ENCODE peak calls at places on chromosomes 5 and 9, in four cellular contexts. C is hepatocyte, H is PC-3, U is fibroblast of lung. M is an unnamed sample.

GRCh38 chr5:128905225-128906110 is 59.8 kb upstream of the SLC27A6 start:
- DNase-seq in U (peak), H (peak), C (peak), M (peak)

GRCh38 chr5:40446910-40447309 is 232.8 kb upstream of the PTGER4 start:
- DNase-seq in H (peak), C (peak), U (peak), M (peak)

GRCh38 chr9:81320909-81321482 is 368.4 kb downstream of the TLE1 start:
- DNase-seq in C (no peak), H (no peak), U (no peak), M (no peak)

GRCh38 chr5:10018211-10018610 is 231.5 kb downstream of the ATPSCKMT start:
- DNase-seq in H (peak), U (no peak), C (no peak), M (no peak)

GRCh38 chr5:74950836-74951515 is 84.8 kb upstream of the FAM169A start:
- DNase-seq in C (no peak), H (no peak), U (no peak), M (no peak)

GRCh38 chr5:66239034-66239433 is 94.9 kb downstream of the SREK1 start:
- DNase-seq in U (no peak), H (peak), C (no peak), M (peak)

GRCh38 chr9:123927625-123928308 is 2.2 kb downstream of the DENND1A start:
- DNase-seq in C (peak), U (peak), H (peak), M (no peak)

GRCh38 chr5:125274938-125275759 is 528.7 kb upstream of the ZNF608 start:
- DNase-seq in U (peak), C (no peak), H (peak), M (no peak)

GRCh38 chr5:23466401-23466886 is 41.0 kb upstream of the PRDM9 start:
- DNase-seq in U (peak), H (peak), C (peak), M (peak)

GRCh38 chr9:126528111-126528510 is 85.6 kb upstream of the LMX1B start:
- DNase-seq in H (no peak), C (no peak), U (no peak), M (no peak)

GRCh38 chr9:13491493-13492424 is 212.3 kb upstream of the MPDZ start:
- DNase-seq in H (no peak), U (no peak), C (no peak), M (peak)

GRCh38 chr5:164498393-164498792 is 993.0 kb downstream of the MAT2B start:
- DNase-seq in C (no peak), H (no peak), U (no peak), M (no peak)

GRCh38 chr9:83451308-83451707 is 86.9 kb downstream of the FRMD3 start:
- DNase-seq in H (peak), C (no peak), U (no peak), M (peak)

GRCh38 chr9:1951446-1951845 is 63.7 kb upstream of the SMARCA2 start:
- DNase-seq in C (no peak), H (no peak), U (no peak), M (no peak)

GRCh38 chr5:136994154-136994553 is 505.0 kb downstream of the SPOCK1 start:
- DNase-seq in H (no peak), C (no peak), U (no peak), M (no peak)

GRCh38 chr5:147805030-147805454 is 22.5 kb upstream of the JAKMIP2 start:
- DNase-seq in C (no peak), H (no peak), U (peak), M (no peak)

GRCh38 chr9:130172161-130172857 is at the start of gene NCS1:
- DNase-seq in C (peak), U (peak), H (peak), M (peak)

GRCh38 chr5:66010476-66010875 is 84.1 kb downstream of the ERBIN start:
- DNase-seq in C (no peak), U (peak), H (peak), M (peak)

GRCh38 chr5:177478711-177479646 is 5.5 kb upstream of the DBN1 start:
- DNase-seq in U (peak), H (no peak), C (peak), M (no peak)

GRCh38 chr5:56633950-56634349 is 181.4 kb upstream of the MAP3K1 start:
- DNase-seq in U (no peak), H (no peak), C (no peak), M (no peak)

GRCh38 chr9:103242025-103242424 is 246.9 kb downstream of the CYLC2 start:
- DNase-seq in H (peak), C (peak), U (no peak), M (peak)

GRCh38 chr5:138370537-138370936 is 18.1 kb downstream of the KDM3B start:
- DNase-seq in U (peak), H (no peak), C (no peak), M (no peak)

GRCh38 chr9:135408676-135409254 is 70.8 kb upstream of the PPP1R26 start:
- DNase-seq in U (no peak), C (no peak), H (no peak), M (no peak)

GRCh38 chr5:112219000-112219399 is 200.1 kb downstream of the EPB41L4A start:
- DNase-seq in C (no peak), H (no peak), U (no peak), M (no peak)

GRCh38 chr9:30089428-30089827 is 2295.0 kb upstream of the ACO1 start:
- DNase-seq in C (no peak), H (no peak), U (no peak), M (no peak)

GRCh38 chr9:17636359-17636758 is 57.5 kb downstream of the SH3GL2 start:
- DNase-seq in U (no peak), H (no peak), C (no peak), M (no peak)

GRCh38 chr9:13088734-13089427 is 190.6 kb downstream of the MPDZ start:
- DNase-seq in C (peak), H (peak), U (peak), M (peak)

GRCh38 chr5:97560176-97560993 is 377.3 kb upstream of the RIOK2 start:
- DNase-seq in H (no peak), C (no peak), U (no peak), M (peak)

GRCh38 chr5:137296213-137296702 is 202.9 kb downstream of the SPOCK1 start:
- DNase-seq in C (no peak), H (peak), U (no peak), M (no peak)

GRCh38 chr5:165029471-165029870 is 1524.1 kb downstream of the MAT2B start:
- DNase-seq in H (no peak), C (peak), U (peak), M (no peak)

GRCh38 chr5:8993031-8993430 is 552.8 kb downstream of the SEMA5A start:
- DNase-seq in C (peak), H (peak), U (peak), M (peak)

GRCh38 chr5:134561871-134562296 is 36.4 kb downstream of the JADE2 start:
- DNase-seq in U (peak), H (peak), C (no peak), M (no peak)

GRCh38 chr5:98492258-98492657 is 281.2 kb upstream of the RGMB start:
- DNase-seq in U (no peak), H (peak), C (no peak), M (peak)

GRCh38 chr9:33163433-33164137 is 3.6 kb downstream of the B4GALT1 start:
- DNase-seq in H (no peak), U (no peak), C (no peak), M (no peak)

GRCh38 chr9:33161011-33161588 is 6.0 kb downstream of the B4GALT1 start:
- DNase-seq in H (peak), C (peak), U (peak), M (peak)

GRCh38 chr9:33164138-33164809 is 2.9 kb downstream of the B4GALT1 start:
- DNase-seq in H (no peak), C (no peak), U (no peak), M (no peak)

GRCh38 chr9:33161589-33162132 is 5.5 kb downstream of the B4GALT1 start:
- DNase-seq in C (peak), U (no peak), H (peak), M (peak)

DNA sequence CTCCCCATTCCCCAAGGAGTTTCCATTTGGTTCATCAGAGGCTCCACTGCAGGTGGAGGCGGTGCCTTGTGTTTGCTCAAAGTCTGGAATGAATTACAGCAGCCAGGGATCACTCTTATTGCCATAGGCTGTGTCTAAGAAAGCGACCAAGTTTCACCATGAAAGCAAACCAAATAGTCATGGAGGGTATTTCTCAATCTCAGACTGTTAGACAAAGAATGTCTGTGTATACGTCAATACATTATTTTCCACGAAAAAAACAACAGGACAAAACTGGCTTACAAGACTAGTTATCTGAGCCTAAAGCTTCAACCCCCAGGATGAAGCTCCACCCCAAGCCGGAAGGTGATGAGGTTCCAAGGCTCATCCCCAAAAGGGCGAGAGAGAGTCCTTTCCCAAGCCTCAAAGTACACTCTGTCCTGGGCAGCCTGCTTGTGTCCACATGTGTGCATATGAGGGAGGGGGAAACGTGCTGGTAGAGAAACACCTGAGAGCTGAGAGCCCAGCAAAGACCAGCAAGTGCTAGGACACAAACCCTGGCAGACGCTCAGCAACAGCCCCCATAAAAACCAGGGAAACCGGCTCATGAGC is 4.3 kb downstream of the B4GALT1 start:
- DNase-seq in H (peak), C (peak), U (peak), M (peak)
- H3K4me3 ChIP-seq in H (peak), C (no peak), U (no peak), M (peak)

DNA sequence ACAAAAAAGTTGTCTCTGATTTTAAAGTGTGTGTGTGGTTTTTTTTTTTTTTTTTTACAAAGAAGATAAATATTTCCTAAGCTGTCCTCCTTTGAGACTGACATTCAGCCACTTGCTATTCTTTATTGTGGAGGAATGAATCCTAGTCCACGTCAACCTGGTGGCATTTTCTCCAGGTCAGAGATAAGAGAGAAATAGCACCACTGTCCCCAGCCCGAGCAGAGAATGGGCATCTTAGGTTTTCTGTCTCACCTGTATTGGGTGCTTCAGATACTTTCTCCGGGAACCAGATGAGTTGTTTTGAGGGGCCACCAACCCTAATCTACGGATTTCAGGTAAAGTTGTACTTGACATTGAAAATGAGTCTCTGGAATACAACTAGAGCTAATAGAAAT is 1.4 kb downstream of the ITGA2 start:
- DNase-seq in C (no peak), H (no peak), U (no peak), M (no peak)
- TF ChIP-seq EZH2 in C (no peak), H (no peak), U (no peak), M (no peak)

DNA sequence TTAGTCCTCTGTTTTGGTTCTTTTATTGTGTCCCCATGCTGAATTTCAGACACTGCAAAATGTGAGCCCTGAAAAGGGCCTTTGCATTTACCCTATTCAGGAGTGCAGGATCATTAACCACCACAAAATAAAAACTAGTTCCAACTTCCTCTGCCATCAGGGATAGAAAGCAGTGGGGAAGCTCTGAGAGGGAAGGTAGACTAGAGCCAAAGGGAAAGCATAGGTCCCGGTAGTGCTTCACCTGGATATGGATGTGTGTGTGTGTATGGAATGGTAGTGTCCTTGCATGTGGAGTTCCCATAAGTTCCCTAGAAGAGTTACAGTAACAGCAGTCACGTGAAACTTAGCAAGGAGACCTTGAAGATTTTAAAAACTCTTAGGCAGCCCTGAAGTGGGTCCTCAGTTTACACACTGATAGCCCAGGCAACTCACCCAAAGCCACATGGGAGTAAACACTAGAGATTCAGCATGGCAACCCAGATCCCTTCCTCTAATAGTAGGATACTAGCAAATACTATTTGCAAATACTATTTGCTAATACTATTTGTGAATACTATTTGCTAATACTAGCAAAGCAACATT is 70.2 kb upstream of the IFNE start:
- DNase-seq in C (no peak), H (no peak), U (peak), M (no peak)
- H3K27ac ChIP-seq in C (no peak), H (peak), U (peak), M (peak)

DNA sequence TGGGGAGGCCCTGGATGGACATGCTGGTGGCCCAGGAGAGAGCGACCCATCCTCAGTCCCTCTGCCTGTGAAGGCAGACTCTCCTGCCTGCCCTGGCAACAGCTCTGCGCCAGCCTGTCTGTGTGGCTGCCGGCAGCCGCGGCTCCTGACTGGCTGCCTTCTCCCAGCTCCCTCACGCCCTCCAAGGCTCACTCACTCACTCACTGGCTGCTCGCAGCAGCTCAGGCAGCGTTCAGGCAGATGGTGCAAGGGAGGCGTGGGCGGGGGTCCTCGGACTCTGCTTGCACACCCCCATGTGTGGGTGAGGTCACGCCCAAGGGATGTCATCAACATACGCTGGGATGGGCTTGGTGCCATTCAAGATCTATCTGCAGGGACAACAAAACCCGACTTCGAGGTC is 66.6 kb downstream of the DAB2IP start:
- DNase-seq in C (no peak), U (peak), H (no peak), M (peak)
- H3K4me3 ChIP-seq in C (no peak), U (no peak), H (no peak), M (no peak)

DNA sequence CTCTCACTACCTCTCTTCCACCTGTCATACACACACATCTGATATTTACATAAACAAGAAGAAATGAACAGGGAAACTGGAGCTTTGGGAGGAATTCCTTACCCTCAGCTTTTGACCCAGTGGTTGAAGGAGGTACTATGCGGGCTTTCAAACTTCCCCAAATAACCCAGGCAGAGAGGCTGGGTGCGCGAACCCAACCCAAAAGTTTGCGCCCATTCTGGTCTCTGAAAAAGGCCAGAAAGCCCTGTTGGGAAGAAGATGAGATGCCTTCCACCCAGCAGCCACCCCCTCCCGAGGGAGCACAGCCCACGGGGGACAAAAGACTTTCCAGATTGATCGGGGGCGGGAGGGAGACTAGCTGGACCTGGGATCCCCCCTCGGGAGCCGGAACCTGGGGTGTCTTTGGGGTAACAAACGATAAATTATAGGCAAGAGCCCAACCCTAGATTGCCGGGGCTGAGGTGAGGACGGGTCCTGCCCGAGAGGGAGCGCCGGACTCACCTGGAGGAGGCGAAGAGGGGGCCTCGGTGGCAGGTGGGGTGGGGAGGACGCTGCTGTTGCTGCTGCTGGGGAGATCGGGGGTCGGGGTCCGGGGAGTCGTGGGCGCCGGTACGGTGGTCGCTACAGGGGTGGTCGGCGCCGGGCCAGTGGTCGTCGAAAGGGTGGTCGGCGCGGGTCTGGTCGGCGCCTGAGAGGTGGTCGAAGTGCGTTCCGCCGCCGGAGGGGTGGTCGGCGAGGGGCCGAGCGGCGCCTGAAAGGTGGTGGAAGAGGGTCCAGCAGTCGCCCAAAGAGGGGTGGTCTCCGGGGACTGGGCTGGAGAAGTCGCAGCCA is 798 bp downstream of the MEGF9 start:
- DNase-seq in U (peak), H (peak), C (no peak), M (peak)
- TF ChIP-seq EZH2 in U (no peak), H (no peak), C (no peak), M (no peak)

GRCh38 chr9:128529191-128529590 is 23.2 kb upstream of the SPTAN1 start:
- DNase-seq in U (no peak), H (peak), C (no peak), M (no peak)

GRCh38 chr9:128528445-128529160 is 23.8 kb upstream of the SPTAN1 start:
- DNase-seq in U (peak), C (no peak), H (peak), M (no peak)

GRCh38 chr9:128521955-128522354 is 17.4 kb downstream of the GLE1 start:
- DNase-seq in U (peak), H (no peak), C (no peak), M (no peak)

GRCh38 chr9:128523199-128523925 is 18.8 kb downstream of the GLE1 start:
- DNase-seq in U (peak), H (no peak), C (peak), M (no peak)

DNA sequence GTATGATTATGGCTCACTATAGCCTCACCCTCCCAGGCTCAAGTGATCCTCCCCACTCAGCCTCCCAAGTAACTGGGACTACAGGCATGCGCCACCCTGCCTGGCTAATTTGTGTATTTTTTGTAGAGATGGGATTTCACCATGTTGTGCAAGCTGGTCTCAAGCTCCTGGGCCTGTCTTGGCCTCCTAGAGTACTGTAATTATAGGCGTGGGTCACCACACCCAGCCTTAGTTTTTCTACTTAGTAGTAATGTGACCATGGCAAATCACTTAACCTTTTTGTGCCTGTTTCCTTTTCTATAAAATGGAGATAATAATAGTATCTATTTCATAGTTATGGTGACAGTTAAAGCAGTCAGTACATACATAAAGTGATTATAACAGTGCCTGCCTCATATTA is 22.2 kb downstream of the GLE1 start:
- DNase-seq in C (no peak), U (no peak), H (no peak), M (no peak)
- H3K27ac ChIP-seq in C (no peak), U (no peak), H (no peak), M (no peak)

GRCh38 chr9:133239533-133240090 is 30.6 kb upstream of the OBP2B start:
- DNase-seq in U (no peak), C (no peak), H (no peak), M (no peak)
- H3K4me3 ChIP-seq in U (no peak), C (no peak), H (no peak), M (no peak)

GRCh38 chr5:149732500-149733128 is 2.5 kb downstream of the PPARGC1B start:
- DNase-seq in C (peak), H (peak), U (no peak), M (peak)

GRCh38 chr5:149730620-149731331 is 666 bp downstream of the PPARGC1B start:
- DNase-seq in U (no peak), H (peak), C (peak), M (peak)

GRCh38 chr5:149731332-149731616 is 1.2 kb downstream of the PPARGC1B start:
- DNase-seq in U (no peak), H (no peak), C (no peak), M (no peak)

GRCh38 chr5:149733129-149733900 is 3.2 kb downstream of the PPARGC1B start:
- DNase-seq in H (no peak), U (no peak), C (no peak), M (no peak)

GRCh38 chr5:149731617-149732400 is 1.7 kb downstream of the PPARGC1B start:
- DNase-seq in C (peak), U (peak), H (peak), M (peak)
- TF ChIP-seq EZH2 in C (no peak), U (peak), H (no peak), M (no peak)

GRCh38 chr5:149424371-149425315 is 45.6 kb upstream of the IL17B start:
- DNase-seq in U (no peak), H (no peak), C (no peak), M (no peak)
- H3K27ac ChIP-seq in U (peak), H (no peak), C (peak), M (no peak)

GRCh38 chr9:90499741-90500140 is 142.9 kb downstream of the DIRAS2 start:
- DNase-seq in U (no peak), C (no peak), H (no peak), M (no peak)
- H3K4me3 ChIP-seq in U (no peak), C (no peak), H (no peak), M (no peak)